ENCODE peak calls at places on chromosome 14, in eight cellular contexts. One of them, this sample, is unnamed.

GRCh38 chr14:91509083-91509877 is 830 bp downstream of the PPP4R3A start:
- DNase-seq in T-helper 1 cell: peak
- DNase-seq in central memory CD8-positive, alpha-beta T cell: no peak
- DNase-seq in ovary: peak
- DNase-seq in heart left ventricle: peak
- DNase-seq in KG1: no peak
- DNase-seq in A172: no peak
- DNase-seq in fibroblast of gingiva: no peak
- DNase-seq in this sample: no peak

GRCh38 chr14:103500148-103500990 is 22.3 kb downstream of the CKB start:
- DNase-seq in T-helper 1 cell: peak
- DNase-seq in KG1: peak
- DNase-seq in central memory CD8-positive, alpha-beta T cell: peak
- DNase-seq in fibroblast of gingiva: peak
- DNase-seq in ovary: peak
- DNase-seq in A172: peak
- DNase-seq in heart left ventricle: peak
- DNase-seq in this sample: peak

GRCh38 chr14:24381363-24382102 is 13.5 kb downstream of the NFATC4 start:
- DNase-seq in heart left ventricle: no peak
- DNase-seq in fibroblast of gingiva: no peak
- DNase-seq in A172: no peak
- DNase-seq in KG1: no peak
- DNase-seq in central memory CD8-positive, alpha-beta T cell: no peak
- DNase-seq in ovary: no peak
- DNase-seq in T-helper 1 cell: no peak
- DNase-seq in this sample: no peak

GRCh38 chr14:55237999-55238680 is 33.1 kb upstream of the FBXO34 start:
- DNase-seq in central memory CD8-positive, alpha-beta T cell: no peak
- DNase-seq in T-helper 1 cell: no peak
- DNase-seq in heart left ventricle: no peak
- DNase-seq in fibroblast of gingiva: no peak
- DNase-seq in ovary: no peak
- DNase-seq in A172: peak
- DNase-seq in KG1: peak
- DNase-seq in this sample: no peak

GRCh38 chr14:58315606-58316005 is 17.3 kb downstream of the ARID4A start:
- DNase-seq in KG1: no peak
- DNase-seq in fibroblast of gingiva: no peak
- DNase-seq in ovary: no peak
- DNase-seq in T-helper 1 cell: no peak
- DNase-seq in central memory CD8-positive, alpha-beta T cell: no peak
- DNase-seq in heart left ventricle: no peak
- DNase-seq in A172: no peak
- DNase-seq in this sample: no peak

GRCh38 chr14:26370118-26370517 is 227.7 kb downstream of the NOVA1 start:
- DNase-seq in heart left ventricle: no peak
- DNase-seq in A172: no peak
- DNase-seq in T-helper 1 cell: no peak
- DNase-seq in fibroblast of gingiva: no peak
- DNase-seq in ovary: no peak
- DNase-seq in central memory CD8-positive, alpha-beta T cell: no peak
- DNase-seq in KG1: no peak
- DNase-seq in this sample: no peak

GRCh38 chr14:100401031-100401692 is 78.0 kb downstream of the SLC25A47 start:
- DNase-seq in A172: no peak
- DNase-seq in T-helper 1 cell: no peak
- DNase-seq in ovary: no peak
- DNase-seq in KG1: no peak
- DNase-seq in fibroblast of gingiva: no peak
- DNase-seq in central memory CD8-positive, alpha-beta T cell: no peak
- DNase-seq in heart left ventricle: no peak
- DNase-seq in this sample: no peak

GRCh38 chr14:88986146-88986841 is 161.8 kb downstream of the TTC8 start:
- DNase-seq in T-helper 1 cell: no peak
- DNase-seq in heart left ventricle: peak
- DNase-seq in A172: peak
- DNase-seq in ovary: peak
- DNase-seq in fibroblast of gingiva: no peak
- DNase-seq in central memory CD8-positive, alpha-beta T cell: no peak
- DNase-seq in KG1: no peak
- DNase-seq in this sample: no peak

GRCh38 chr14:64602826-64603225 is 53.1 kb downstream of the PPP1R36 start:
- DNase-seq in T-helper 1 cell: no peak
- DNase-seq in A172: no peak
- DNase-seq in KG1: no peak
- DNase-seq in fibroblast of gingiva: no peak
- DNase-seq in ovary: no peak
- DNase-seq in central memory CD8-positive, alpha-beta T cell: no peak
- DNase-seq in heart left ventricle: no peak
- DNase-seq in this sample: no peak

GRCh38 chr14:64088647-64088964 is 205.6 kb downstream of the ESR2 start:
- DNase-seq in heart left ventricle: no peak
- DNase-seq in central memory CD8-positive, alpha-beta T cell: no peak
- DNase-seq in A172: no peak
- DNase-seq in ovary: no peak
- DNase-seq in T-helper 1 cell: no peak
- DNase-seq in KG1: no peak
- DNase-seq in fibroblast of gingiva: no peak
- DNase-seq in this sample: no peak

GRCh38 chr14:60757617-60758016 is 23.1 kb downstream of the MNAT1 start:
- DNase-seq in T-helper 1 cell: no peak
- DNase-seq in heart left ventricle: no peak
- DNase-seq in KG1: no peak
- DNase-seq in fibroblast of gingiva: peak
- DNase-seq in A172: no peak
- DNase-seq in ovary: no peak
- DNase-seq in central memory CD8-positive, alpha-beta T cell: no peak
- DNase-seq in this sample: no peak

GRCh38 chr14:101761881-101762529 is 496 bp downstream of the PPP2R5C start:
- DNase-seq in ovary: peak
- DNase-seq in central memory CD8-positive, alpha-beta T cell: peak
- DNase-seq in A172: no peak
- DNase-seq in T-helper 1 cell: peak
- DNase-seq in heart left ventricle: peak
- DNase-seq in fibroblast of gingiva: no peak
- DNase-seq in KG1: no peak
- DNase-seq in this sample: peak

GRCh38 chr14:68655961-68656360 is 136.9 kb downstream of the ZFP36L1 start:
- DNase-seq in KG1: no peak
- DNase-seq in ovary: no peak
- DNase-seq in T-helper 1 cell: no peak
- DNase-seq in A172: no peak
- DNase-seq in fibroblast of gingiva: no peak
- DNase-seq in heart left ventricle: no peak
- DNase-seq in central memory CD8-positive, alpha-beta T cell: no peak
- DNase-seq in this sample: no peak

GRCh38 chr14:61326847-61327246 is 5.5 kb downstream of the PRKCH start:
- DNase-seq in heart left ventricle: peak
- DNase-seq in ovary: peak
- DNase-seq in fibroblast of gingiva: peak
- DNase-seq in T-helper 1 cell: no peak
- DNase-seq in KG1: no peak
- DNase-seq in A172: no peak
- DNase-seq in central memory CD8-positive, alpha-beta T cell: no peak
- DNase-seq in this sample: no peak

GRCh38 chr14:93086441-93087055 is 29.2 kb downstream of the ITPK1 start:
- DNase-seq in fibroblast of gingiva: no peak
- DNase-seq in KG1: no peak
- DNase-seq in heart left ventricle: no peak
- DNase-seq in A172: no peak
- DNase-seq in central memory CD8-positive, alpha-beta T cell: no peak
- DNase-seq in ovary: no peak
- DNase-seq in T-helper 1 cell: no peak
- DNase-seq in this sample: no peak

GRCh38 chr14:70658899-70659298 is 17.2 kb downstream of the TTC9 start:
- DNase-seq in ovary: no peak
- DNase-seq in KG1: peak
- DNase-seq in A172: no peak
- DNase-seq in heart left ventricle: no peak
- DNase-seq in fibroblast of gingiva: no peak
- DNase-seq in central memory CD8-positive, alpha-beta T cell: no peak
- DNase-seq in T-helper 1 cell: peak
- DNase-seq in this sample: peak

GRCh38 chr14:31977001-31977556 is 100.0 kb upstream of the ARHGAP5 start:
- DNase-seq in KG1: no peak
- DNase-seq in ovary: no peak
- DNase-seq in T-helper 1 cell: no peak
- DNase-seq in central memory CD8-positive, alpha-beta T cell: no peak
- DNase-seq in A172: no peak
- DNase-seq in fibroblast of gingiva: no peak
- DNase-seq in heart left ventricle: no peak
- DNase-seq in this sample: no peak

GRCh38 chr14:61430066-61430757 is 108.8 kb downstream of the PRKCH start:
- DNase-seq in A172: no peak
- DNase-seq in ovary: no peak
- DNase-seq in KG1: no peak
- DNase-seq in fibroblast of gingiva: no peak
- DNase-seq in heart left ventricle: no peak
- DNase-seq in central memory CD8-positive, alpha-beta T cell: no peak
- DNase-seq in T-helper 1 cell: no peak
- DNase-seq in this sample: no peak

GRCh38 chr14:71048393-71048792 is 141.1 kb downstream of the PCNX1 start:
- DNase-seq in fibroblast of gingiva: no peak
- DNase-seq in central memory CD8-positive, alpha-beta T cell: no peak
- DNase-seq in heart left ventricle: no peak
- DNase-seq in A172: no peak
- DNase-seq in KG1: no peak
- DNase-seq in ovary: no peak
- DNase-seq in T-helper 1 cell: no peak
- DNase-seq in this sample: no peak

GRCh38 chr14:99559286-99559990 is 44.6 kb downstream of the CCDC85C start:
- DNase-seq in heart left ventricle: no peak
- DNase-seq in fibroblast of gingiva: no peak
- DNase-seq in A172: no peak
- DNase-seq in central memory CD8-positive, alpha-beta T cell: no peak
- DNase-seq in T-helper 1 cell: no peak
- DNase-seq in KG1: no peak
- DNase-seq in ovary: no peak
- DNase-seq in this sample: no peak

This sample was measured in memory B cell.